ENCODE peak calls at places on chromosomes 2 and 18, in four cellular contexts. M is aorta, K is transverse colon, F is fibroblast of lung. C is an unnamed sample.

GRCh38 chr18:34707670-34708069 is 2.4 kb upstream of the DTNA start:
- DNase-seq in M (no peak), K (peak; percentile 32), F (peak; percentile 96), C (no peak)

GRCh38 chr2:226611196-226611943 is 188.2 kb downstream of the IRS1 start:
- DNase-seq in F (no peak), M (no peak), K (no peak), C (no peak)

GRCh38 chr2:162257416-162257815 is 14.2 kb upstream of the FAP start:
- DNase-seq in M (no peak), K (no peak), F (peak; percentile 46), C (no peak)

GRCh38 chr2:69779258-69779989 is 37.5 kb downstream of the ANXA4 start:
- DNase-seq in F (no peak), M (no peak), K (peak; percentile 60), C (no peak)

GRCh38 chr2:67378555-67378954 is 18.6 kb upstream of the ETAA1 start:
- DNase-seq in M (no peak), F (no peak), K (no peak), C (no peak)

GRCh38 chr2:42999391-42999811 is 207.0 kb upstream of the HAAO start:
- DNase-seq in M (no peak), F (no peak), K (peak; percentile 69), C (peak; percentile 75)

GRCh38 chr2:186183406-186183805 is 302.7 kb upstream of the ZC3H15 start:
- DNase-seq in F (no peak), M (no peak), K (no peak), C (no peak)

GRCh38 chr18:21112140-21112473 is 494 bp upstream of the ROCK1 start:
- DNase-seq in K (no peak), M (peak; percentile 91), F (no peak), C (no peak)

GRCh38 chr2:184215745-184216144 is 382.6 kb upstream of the ZNF804A start:
- DNase-seq in F (no peak), M (no peak), K (no peak), C (no peak)

GRCh38 chr2:70104231-70105111 is 17.2 kb downstream of the PCBP1 start:
- DNase-seq in F (peak; percentile 85), K (peak; percentile 55), M (no peak), C (no peak)

GRCh38 chr2:189799531-189799930 is 15.3 kb downstream of the PMS1 start:
- DNase-seq in K (no peak), F (peak; percentile 76), M (no peak), C (no peak)

GRCh38 chr2:160034396-160034795 is 28.0 kb downstream of the PLA2R1 start:
- DNase-seq in K (no peak), F (no peak), M (no peak), C (no peak)

GRCh38 chr18:26405190-26405781 is 143.1 kb downstream of the KCTD1 start:
- DNase-seq in M (no peak), F (peak; percentile 61), K (peak; percentile 15), C (peak; percentile 37)

GRCh38 chr2:58377181-58377580 is 136.1 kb upstream of the FANCL start:
- DNase-seq in K (no peak), M (no peak), F (no peak), C (no peak)

GRCh38 chr18:37261246-37261927 is 304.2 kb downstream of the CELF4 start:
- DNase-seq in M (peak; percentile 53), K (no peak), F (no peak), C (no peak)

GRCh38 chr2:134011936-134012586 is 241.8 kb upstream of the MGAT5 start:
- DNase-seq in K (no peak), M (no peak), F (peak; percentile 1), C (no peak)

GRCh38 chr2:88028931-88029330 is 12.6 kb upstream of the RNU2-63P start:
- DNase-seq in M (no peak), F (no peak), K (no peak), C (no peak)

GRCh38 chr2:25258814-25259743 is 82.6 kb downstream of the DNMT3A start:
- DNase-seq in M (no peak), F (no peak), K (no peak), C (no peak)

GRCh38 chr2:101820519-101820918 is 123.0 kb downstream of the MAP4K4 start:
- DNase-seq in F (peak; percentile 73), K (no peak), M (no peak), C (no peak)

GRCh38 chr18:36149514-36150289 is 20.0 kb downstream of the ELP2 start:
- DNase-seq in F (no peak), K (no peak), M (no peak), C (no peak)

GRCh38 chr18:36153771-36154170 is 24.1 kb downstream of the ELP2 start:
- DNase-seq in F (no peak), M (no peak), K (no peak), C (no peak)

GRCh38 chr18:36152781-36153180 is 23.1 kb downstream of the ELP2 start:
- DNase-seq in F (no peak), K (no peak), M (no peak), C (no peak)

GRCh38 chr18:36155960-36156757 is 26.5 kb downstream of the ELP2 start:
- DNase-seq in M (no peak), K (no peak), F (no peak), C (no peak)

DNA sequence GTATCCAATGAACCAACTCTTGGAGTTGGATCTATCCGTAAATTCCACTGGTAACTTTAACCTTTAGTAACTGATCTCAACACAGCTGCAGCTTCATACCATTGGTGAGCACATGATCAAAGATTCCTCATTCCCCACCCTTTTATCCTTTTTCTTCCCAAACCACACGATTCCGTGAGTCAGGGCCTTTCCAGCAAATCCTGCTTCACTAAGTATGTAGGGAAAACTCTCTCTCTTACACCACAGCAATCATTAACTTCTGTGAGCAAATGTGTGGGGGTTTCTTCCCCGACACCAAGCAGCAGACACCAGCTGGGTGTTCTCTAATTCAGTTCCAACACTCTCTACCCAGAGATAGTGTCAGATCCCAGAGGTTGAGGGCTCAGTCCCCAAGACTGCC is 23.5 kb downstream of the ELP2 start:
- DNase-seq in F (peak; percentile 80), M (no peak), K (no peak), C (no peak)
- H3K4me1 ChIP-seq in F (peaks cover 25% of the 10 kb centered on the region), M (no peaks in the 10 kb centered on the region), K (no peaks in the 10 kb centered on the region), C (no peaks in the 10 kb centered on the region)

GRCh38 chr2:135845257-135845656 is 8.3 kb upstream of the LCT start:
- DNase-seq in F (no peak), M (no peak), K (no peak), C (no peak)
- H3K27ac ChIP-seq in F (no peak overlapping the region), M (no peak overlapping the region), K (no peak overlapping the region), C (no peak overlapping the region)

GRCh38 chr2:36468463-36469266 is 113.1 kb downstream of the CRIM1 start:
- DNase-seq in K (no peak), M (no peak), F (peak; percentile 83), C (no peak)

GRCh38 chr2:36463365-36463764 is 107.8 kb downstream of the CRIM1 start:
- DNase-seq in K (no peak), M (no peak), F (no peak), C (no peak)

GRCh38 chr2:36469267-36469561 is 113.6 kb downstream of the CRIM1 start:
- DNase-seq in K (no peak), M (no peak), F (no peak), C (no peak)

GRCh38 chr2:36464006-36464721 is 108.6 kb downstream of the CRIM1 start:
- DNase-seq in F (no peak), M (no peak), K (no peak), C (no peak)

DNA sequence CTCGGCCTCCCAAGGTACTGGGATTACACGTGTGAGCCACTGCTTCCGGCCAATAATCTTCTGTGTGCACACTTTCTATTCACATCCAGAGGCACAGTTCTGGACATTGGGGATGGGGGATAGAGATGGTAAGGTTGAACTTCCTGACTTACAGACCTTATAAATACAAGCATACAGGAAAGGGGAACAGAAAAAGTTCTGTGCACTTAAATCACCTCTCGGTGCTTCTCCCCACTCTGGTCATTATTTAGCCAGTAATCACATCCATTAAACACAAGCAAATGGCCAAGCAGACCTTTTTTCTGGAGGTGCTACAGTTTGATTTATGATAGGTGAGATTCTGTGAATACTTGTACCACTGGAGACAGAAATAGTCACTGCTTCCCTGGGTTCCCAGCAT is 110.6 kb downstream of the CRIM1 start:
- DNase-seq in F (no peak), M (no peak), K (no peak), C (no peak)
- H3K4me1 ChIP-seq in F (peaks cover 14% of the 10 kb centered on the region), M (peaks cover 6% of the 10 kb centered on the region), K (peaks cover 13% of the 10 kb centered on the region), C (no peaks in the 10 kb centered on the region)

GRCh38 chr2:64732153-64732552 is 78.4 kb upstream of the SERTAD2 start:
- DNase-seq in M (no peak), F (no peak), K (no peak), C (no peak)
- H3K27ac ChIP-seq in M (no peak overlapping the region), F (no peak overlapping the region), K (peak overlapping the region; percentile 75), C (no peak overlapping the region)